ENCODE peak calls at places on chromosomes 3 and 15, in eight cellular contexts. One of them, this sample, is unnamed.

GRCh38 chr3:185656321-185656840 is 70.3 kb downstream of the SENP2 start:
- DNase-seq in RKO: no peak
- DNase-seq in nephron progenitor cell: no peak
- DNase-seq in NCI-H526: no peak
- DNase-seq in GM10248: no peak
- DNase-seq in LNCaP clone FGC: no peak
- DNase-seq in RCC 7860: peak; percentile 88
- DNase-seq in head of caudate nucleus: peak; percentile 52
- DNase-seq in this sample: no peak

GRCh38 chr3:73080201-73080966 is 18.9 kb downstream of the EBLN2 start:
- DNase-seq in RKO: no peak
- DNase-seq in nephron progenitor cell: no peak
- DNase-seq in NCI-H526: no peak
- DNase-seq in GM10248: peak; percentile 46
- DNase-seq in LNCaP clone FGC: no peak
- DNase-seq in RCC 7860: no peak
- DNase-seq in head of caudate nucleus: peak; percentile 24
- DNase-seq in this sample: no peak

GRCh38 chr15:88209111-88209510 is 47.4 kb downstream of the NTRK3 start:
- DNase-seq in RKO: no peak
- DNase-seq in nephron progenitor cell: no peak
- DNase-seq in NCI-H526: no peak
- DNase-seq in GM10248: no peak
- DNase-seq in LNCaP clone FGC: no peak
- DNase-seq in RCC 7860: no peak
- DNase-seq in head of caudate nucleus: no peak
- DNase-seq in this sample: no peak

GRCh38 chr3:114709102-114709501 is 415.3 kb downstream of the TIGIT start:
- DNase-seq in RKO: no peak
- DNase-seq in nephron progenitor cell: no peak
- DNase-seq in NCI-H526: no peak
- DNase-seq in GM10248: peak; percentile 10
- DNase-seq in LNCaP clone FGC: no peak
- DNase-seq in RCC 7860: no peak
- DNase-seq in head of caudate nucleus: no peak
- DNase-seq in this sample: no peak

GRCh38 chr3:168939651-168940238 is 723.8 kb downstream of the MECOM start:
- DNase-seq in RKO: no peak
- DNase-seq in nephron progenitor cell: no peak
- DNase-seq in NCI-H526: no peak
- DNase-seq in GM10248: no peak
- DNase-seq in LNCaP clone FGC: no peak
- DNase-seq in RCC 7860: no peak
- DNase-seq in head of caudate nucleus: no peak
- DNase-seq in this sample: no peak

GRCh38 chr3:120765830-120766511 is 23.4 kb downstream of the GTF2E1 start:
- DNase-seq in RKO: no peak
- DNase-seq in nephron progenitor cell: no peak
- DNase-seq in NCI-H526: no peak
- DNase-seq in GM10248: no peak
- DNase-seq in LNCaP clone FGC: no peak
- DNase-seq in RCC 7860: no peak
- DNase-seq in head of caudate nucleus: no peak
- DNase-seq in this sample: no peak

GRCh38 chr15:42184313-42184712 is 23.8 kb downstream of the VPS39 start:
- DNase-seq in RKO: no peak
- DNase-seq in nephron progenitor cell: no peak
- DNase-seq in NCI-H526: no peak
- DNase-seq in GM10248: peak; percentile 31
- DNase-seq in LNCaP clone FGC: no peak
- DNase-seq in RCC 7860: no peak
- DNase-seq in head of caudate nucleus: no peak
- DNase-seq in this sample: no peak

GRCh38 chr3:197445886-197446631 is 109.7 kb downstream of the BDH1 start:
- DNase-seq in RKO: no peak
- DNase-seq in nephron progenitor cell: no peak
- DNase-seq in NCI-H526: no peak
- DNase-seq in GM10248: no peak
- DNase-seq in LNCaP clone FGC: no peak
- DNase-seq in RCC 7860: no peak
- DNase-seq in head of caudate nucleus: no peak
- DNase-seq in this sample: no peak

GRCh38 chr15:39919740-39920509 is at the start of gene GPR176:
- DNase-seq in RKO: no peak
- DNase-seq in nephron progenitor cell: peak; percentile 56
- DNase-seq in NCI-H526: peak; percentile 74
- DNase-seq in GM10248: peak; percentile 36
- DNase-seq in LNCaP clone FGC: no peak
- DNase-seq in RCC 7860: peak; percentile 72
- DNase-seq in head of caudate nucleus: peak; percentile 37
- DNase-seq in this sample: no peak

GRCh38 chr15:26087395-26087794 is 224.3 kb upstream of the ATP10A start:
- DNase-seq in RKO: peak; percentile 28
- DNase-seq in nephron progenitor cell: no peak
- DNase-seq in NCI-H526: no peak
- DNase-seq in GM10248: no peak
- DNase-seq in LNCaP clone FGC: no peak
- DNase-seq in RCC 7860: no peak
- DNase-seq in head of caudate nucleus: peak; percentile 58
- DNase-seq in this sample: no peak

GRCh38 chr15:75031773-75032302 is 8.4 kb downstream of the PPCDC start:
- DNase-seq in RKO: no peak
- DNase-seq in nephron progenitor cell: no peak
- DNase-seq in NCI-H526: no peak
- DNase-seq in GM10248: no peak
- DNase-seq in LNCaP clone FGC: no peak
- DNase-seq in RCC 7860: no peak
- DNase-seq in head of caudate nucleus: no peak
- DNase-seq in this sample: no peak

GRCh38 chr15:34582461-34583357 is 742 bp downstream of the GOLGA8B start:
- DNase-seq in RKO: peak; percentile 45
- DNase-seq in nephron progenitor cell: peak; percentile 53
- DNase-seq in NCI-H526: peak; percentile 68
- DNase-seq in GM10248: peak; percentile 67
- DNase-seq in LNCaP clone FGC: no peak
- DNase-seq in RCC 7860: no peak
- DNase-seq in head of caudate nucleus: no peak
- DNase-seq in this sample: no peak

GRCh38 chr3:125322166-125322565 is 53.0 kb downstream of the ZNF148 start:
- DNase-seq in RKO: no peak
- DNase-seq in nephron progenitor cell: no peak
- DNase-seq in NCI-H526: no peak
- DNase-seq in GM10248: no peak
- DNase-seq in LNCaP clone FGC: peak; percentile 87
- DNase-seq in RCC 7860: no peak
- DNase-seq in head of caudate nucleus: no peak
- DNase-seq in this sample: no peak

GRCh38 chr15:67824900-67825879 is at the start of gene SKOR1:
- DNase-seq in RKO: no peak
- DNase-seq in nephron progenitor cell: peak; percentile 76
- DNase-seq in NCI-H526: peak; percentile 53
- DNase-seq in GM10248: no peak
- DNase-seq in LNCaP clone FGC: no peak
- DNase-seq in RCC 7860: no peak
- DNase-seq in head of caudate nucleus: no peak
- DNase-seq in this sample: no peak

GRCh38 chr3:83453010-83453409 is 1505.8 kb upstream of the CADM2 start:
- DNase-seq in RKO: no peak
- DNase-seq in nephron progenitor cell: no peak
- DNase-seq in NCI-H526: no peak
- DNase-seq in GM10248: no peak
- DNase-seq in LNCaP clone FGC: no peak
- DNase-seq in RCC 7860: no peak
- DNase-seq in head of caudate nucleus: no peak
- DNase-seq in this sample: no peak

GRCh38 chr15:42621386-42621785 is 46.0 kb downstream of the STARD9 start:
- DNase-seq in RKO: no peak
- DNase-seq in nephron progenitor cell: no peak
- DNase-seq in NCI-H526: no peak
- DNase-seq in GM10248: no peak
- DNase-seq in LNCaP clone FGC: no peak
- DNase-seq in RCC 7860: no peak
- DNase-seq in head of caudate nucleus: no peak
- DNase-seq in this sample: no peak

GRCh38 chr3:172071780-172072179 is 32.4 kb downstream of the FNDC3B start:
- DNase-seq in RKO: no peak
- DNase-seq in nephron progenitor cell: no peak
- DNase-seq in NCI-H526: no peak
- DNase-seq in GM10248: no peak
- DNase-seq in LNCaP clone FGC: no peak
- DNase-seq in RCC 7860: peak; percentile 28
- DNase-seq in head of caudate nucleus: no peak
- DNase-seq in this sample: no peak

GRCh38 chr3:69326821-69327433 is 59.0 kb downstream of the FRMD4B start:
- DNase-seq in RKO: no peak
- DNase-seq in nephron progenitor cell: no peak
- DNase-seq in NCI-H526: no peak
- DNase-seq in GM10248: peak; percentile 50
- DNase-seq in LNCaP clone FGC: no peak
- DNase-seq in RCC 7860: no peak
- DNase-seq in head of caudate nucleus: no peak
- DNase-seq in this sample: peak; percentile 10

GRCh38 chr3:184642623-184643308 is 69.1 kb downstream of the MAGEF1 start:
- DNase-seq in RKO: no peak
- DNase-seq in nephron progenitor cell: no peak
- DNase-seq in NCI-H526: no peak
- DNase-seq in GM10248: no peak
- DNase-seq in LNCaP clone FGC: no peak
- DNase-seq in RCC 7860: no peak
- DNase-seq in head of caudate nucleus: no peak
- DNase-seq in this sample: no peak

GRCh38 chr3:65946438-65946837 is 92.3 kb downstream of the MAGI1 start:
- DNase-seq in RKO: no peak
- DNase-seq in nephron progenitor cell: no peak
- DNase-seq in NCI-H526: no peak
- DNase-seq in GM10248: no peak
- DNase-seq in LNCaP clone FGC: no peak
- DNase-seq in RCC 7860: no peak
- DNase-seq in head of caudate nucleus: no peak
- DNase-seq in this sample: no peak

GRCh38 chr3:27556854-27557253 is 72.7 kb upstream of the SLC4A7 start:
- DNase-seq in RKO: no peak
- DNase-seq in nephron progenitor cell: no peak
- DNase-seq in NCI-H526: no peak
- DNase-seq in GM10248: no peak
- DNase-seq in LNCaP clone FGC: no peak
- DNase-seq in RCC 7860: no peak
- DNase-seq in head of caudate nucleus: no peak
- DNase-seq in this sample: no peak

GRCh38 chr15:73944161-73945099 is 18.2 kb downstream of the LOXL1 start:
- DNase-seq in RKO: no peak
- DNase-seq in nephron progenitor cell: no peak
- DNase-seq in NCI-H526: no peak
- DNase-seq in GM10248: no peak
- DNase-seq in LNCaP clone FGC: no peak
- DNase-seq in RCC 7860: no peak
- DNase-seq in head of caudate nucleus: no peak
- DNase-seq in this sample: no peak

GRCh38 chr15:74320358-74321247 is 46.8 kb downstream of the CYP11A1 start:
- DNase-seq in RKO: peak; percentile 34
- DNase-seq in nephron progenitor cell: peak; percentile 81
- DNase-seq in NCI-H526: peak; percentile 69
- DNase-seq in GM10248: peak; percentile 50
- DNase-seq in LNCaP clone FGC: no peak
- DNase-seq in RCC 7860: no peak
- DNase-seq in head of caudate nucleus: peak; percentile 52
- DNase-seq in this sample: peak; percentile 4

GRCh38 chr15:43948691-43949325 is 122.0 kb downstream of the WDR76 start:
- DNase-seq in RKO: no peak
- DNase-seq in nephron progenitor cell: no peak
- DNase-seq in NCI-H526: peak; percentile 67
- DNase-seq in GM10248: peak; percentile 46
- DNase-seq in LNCaP clone FGC: no peak
- DNase-seq in RCC 7860: no peak
- DNase-seq in head of caudate nucleus: no peak
- DNase-seq in this sample: no peak

GRCh38 chr15:64580696-64581407 is 120.5 kb downstream of the ZNF609 start:
- DNase-seq in RKO: no peak
- DNase-seq in nephron progenitor cell: no peak
- DNase-seq in NCI-H526: no peak
- DNase-seq in GM10248: no peak
- DNase-seq in LNCaP clone FGC: no peak
- DNase-seq in RCC 7860: no peak
- DNase-seq in head of caudate nucleus: no peak
- DNase-seq in this sample: no peak

GRCh38 chr15:52340093-52340492 is 44.5 kb upstream of the MYO5C start:
- DNase-seq in RKO: no peak
- DNase-seq in nephron progenitor cell: no peak
- DNase-seq in NCI-H526: no peak
- DNase-seq in GM10248: no peak
- DNase-seq in LNCaP clone FGC: no peak
- DNase-seq in RCC 7860: no peak
- DNase-seq in head of caudate nucleus: no peak
- DNase-seq in this sample: no peak

This sample was measured in activated CD4-positive, CD25-positive, alpha-beta regulatory T cell treated with anti-CD3 and anti-CD28 coated beads, Interleukin-2, amount 50 U/mL, for 16 hours.